ENCODE peak calls at places on chromosome 20, in nine cellular contexts. J, P, M, Q, R, V, L, H and U are unnamed samples.

GRCh38 chr20:60049601-60050000 is 91.4 kb downstream of the CDH26 start:
- DNase-seq in J (no peak), P (no peak), M (no peak), Q (peak), R (no peak), V (no peak), L (no peak), H (no peak), U (no peak)

GRCh38 chr20:18314786-18315406 is 26.6 kb downstream of the ZNF133 start:
- DNase-seq in J (no peak), P (no peak), M (no peak), Q (peak), R (peak), V (peak), L (no peak), H (peak), U (no peak)

GRCh38 chr20:2872304-2873009 is 824 bp upstream of the PTPRA start:
- DNase-seq in J (peak), P (peak), M (peak), Q (no peak), R (peak), V (no peak), L (peak), H (peak), U (peak)

GRCh38 chr20:47501117-47501482 is 587 bp upstream of the NCOA3 start:
- DNase-seq in J (no peak), P (no peak), M (no peak), Q (peak), R (peak), V (no peak), L (no peak), H (no peak), U (no peak)

GRCh38 chr20:43755390-43755789 is 28.6 kb upstream of the GTSF1L start:
- DNase-seq in J (no peak), P (no peak), M (no peak), Q (peak), R (peak), V (no peak), L (no peak), H (no peak), U (no peak)

GRCh38 chr20:41668057-41668749 is 50.0 kb upstream of the CHD6 start:
- DNase-seq in J (no peak), P (no peak), M (no peak), Q (no peak), R (no peak), V (no peak), L (no peak), H (no peak), U (no peak)

GRCh38 chr20:50144362-50144761 is 9.2 kb downstream of the PEDS1 start:
- DNase-seq in J (no peak), P (no peak), M (no peak), Q (peak), R (peak), V (peak), L (no peak), H (peak), U (no peak)

GRCh38 chr20:23047001-23047737 is 2.3 kb downstream of the THBD start:
- DNase-seq in J (no peak), P (no peak), M (no peak), Q (no peak), R (no peak), V (no peak), L (no peak), H (no peak), U (no peak)

GRCh38 chr20:49557449-49557848 is 10.5 kb downstream of the PTGIS start:
- DNase-seq in J (no peak), P (no peak), M (no peak), Q (no peak), R (peak), V (no peak), L (no peak), H (no peak), U (no peak)

GRCh38 chr20:12824353-12824752 is 184.4 kb upstream of the SPTLC3 start:
- DNase-seq in J (no peak), P (no peak), M (no peak), Q (no peak), R (no peak), V (no peak), L (no peak), H (no peak), U (no peak)

GRCh38 chr20:32152421-32153155 is 43.1 kb downstream of the TM9SF4 start:
- DNase-seq in J (no peak), P (no peak), M (no peak), Q (no peak), R (no peak), V (no peak), L (no peak), H (no peak), U (no peak)

GRCh38 chr20:3744806-3745685 is 12.6 kb downstream of the HSPA12B start:
- DNase-seq in J (peak), P (peak), M (no peak), Q (no peak), R (no peak), V (no peak), L (no peak), H (peak), U (peak)

GRCh38 chr20:49510562-49511117 is 28.2 kb upstream of the KCNB1 start:
- DNase-seq in J (no peak), P (no peak), M (no peak), Q (no peak), R (peak), V (peak), L (no peak), H (no peak), U (no peak)

GRCh38 chr20:4929686-4930397 is 71.5 kb downstream of the SLC23A2 start:
- DNase-seq in J (no peak), P (no peak), M (no peak), Q (peak), R (peak), V (no peak), L (no peak), H (no peak), U (no peak)

GRCh38 chr20:38730989-38731737 is 6.9 kb downstream of the SLC32A1 start:
- DNase-seq in J (peak), P (peak), M (peak), Q (peak), R (peak), V (no peak), L (no peak), H (peak), U (peak)

GRCh38 chr20:63337786-63338420 is 23.2 kb downstream of the CHRNA4 start:
- DNase-seq in J (no peak), P (no peak), M (no peak), Q (no peak), R (peak), V (peak), L (no peak), H (no peak), U (no peak)

GRCh38 chr20:22584630-22584921 is 204 bp upstream of the FOXA2 start:
- DNase-seq in J (no peak), P (no peak), M (no peak), Q (no peak), R (no peak), V (no peak), L (no peak), H (peak), U (no peak)

GRCh38 chr20:23541330-23541729 is 27.0 kb downstream of the CST9L start:
- DNase-seq in J (no peak), P (no peak), M (no peak), Q (peak), R (no peak), V (no peak), L (no peak), H (no peak), U (no peak)

GRCh38 chr20:37615507-37616425 is 78.1 kb upstream of the CTNNBL1 start:
- DNase-seq in J (peak), P (no peak), M (no peak), Q (peak), R (no peak), V (no peak), L (no peak), H (peak), U (no peak)

GRCh38 chr20:57878803-57879424 is 169.1 kb upstream of the PMEPA1 start:
- DNase-seq in J (no peak), P (no peak), M (no peak), Q (no peak), R (no peak), V (no peak), L (no peak), H (no peak), U (no peak)

GRCh38 chr20:8943638-8944037 is 125.2 kb upstream of the PLCB4 start:
- DNase-seq in J (no peak), P (no peak), M (no peak), Q (no peak), R (no peak), V (no peak), L (no peak), H (no peak), U (no peak)